ENCODE peak calls at places on chromosomes 5 and 9, in five cellular contexts. K, Q, V, U and A are unnamed samples.

GRCh38 chr5:59099270-59099994 is 516.6 kb downstream of the RAB3C start:
- DNase-seq in U (peak; percentile 86), K (no peak), Q (no peak), V (peak; percentile 84), A (peak; percentile 69)

GRCh38 chr9:127187231-127187956 is 65.0 kb upstream of the ANGPTL2 start:
- DNase-seq in Q (no peak), V (peak; percentile 99), U (peak; percentile 99), K (no peak), A (no peak)

GRCh38 chr5:56649569-56649968 is 165.8 kb upstream of the MAP3K1 start:
- DNase-seq in K (no peak), U (peak; percentile 57), V (peak; percentile 56), Q (no peak), A (no peak)

GRCh38 chr5:173902334-173902733 is 14.2 kb downstream of the CPEB4 start:
- DNase-seq in U (no peak), Q (no peak), K (no peak), V (no peak), A (no peak)

GRCh38 chr9:72579190-72579589 is 57.8 kb downstream of the TMC1 start:
- DNase-seq in V (peak; percentile 47), U (peak; percentile 70), Q (no peak), K (no peak), A (no peak)

GRCh38 chr5:91840412-91840811 is 457.3 kb upstream of the ARRDC3 start:
- DNase-seq in V (no peak), Q (no peak), U (no peak), K (no peak), A (no peak)

GRCh38 chr5:14577079-14577725 is 4.4 kb upstream of the OTULINL start:
- DNase-seq in V (no peak), K (no peak), Q (no peak), U (no peak), A (no peak)

GRCh38 chr9:122016789-122017188 is 76.3 kb downstream of the TTLL11 start:
- DNase-seq in U (no peak), Q (peak; percentile 63), V (no peak), K (no peak), A (no peak)

GRCh38 chr5:33049845-33050244 is 338.7 kb downstream of the NPR3 start:
- DNase-seq in K (no peak), Q (no peak), U (peak; percentile 95), V (peak; percentile 69), A (no peak)

GRCh38 chr9:97672403-97672802 is 24.7 kb downstream of the XPA start:
- DNase-seq in U (no peak), Q (no peak), V (no peak), K (no peak), A (no peak)

GRCh38 chr5:154813158-154813557 is 37.2 kb downstream of the FAXDC2 start:
- DNase-seq in Q (no peak), U (no peak), V (no peak), K (no peak), A (no peak)

GRCh38 chr5:154811239-154811638 is 39.2 kb downstream of the FAXDC2 start:
- DNase-seq in K (no peak), V (no peak), Q (no peak), U (no peak), A (no peak)

GRCh38 chr5:154815684-154816247 is 34.6 kb downstream of the FAXDC2 start:
- DNase-seq in U (no peak), K (no peak), Q (no peak), V (no peak), A (no peak)

GRCh38 chr5:154813736-154814135 is 36.7 kb downstream of the FAXDC2 start:
- DNase-seq in Q (no peak), U (no peak), V (no peak), K (peak; percentile 80), A (peak; percentile 56)

DNA sequence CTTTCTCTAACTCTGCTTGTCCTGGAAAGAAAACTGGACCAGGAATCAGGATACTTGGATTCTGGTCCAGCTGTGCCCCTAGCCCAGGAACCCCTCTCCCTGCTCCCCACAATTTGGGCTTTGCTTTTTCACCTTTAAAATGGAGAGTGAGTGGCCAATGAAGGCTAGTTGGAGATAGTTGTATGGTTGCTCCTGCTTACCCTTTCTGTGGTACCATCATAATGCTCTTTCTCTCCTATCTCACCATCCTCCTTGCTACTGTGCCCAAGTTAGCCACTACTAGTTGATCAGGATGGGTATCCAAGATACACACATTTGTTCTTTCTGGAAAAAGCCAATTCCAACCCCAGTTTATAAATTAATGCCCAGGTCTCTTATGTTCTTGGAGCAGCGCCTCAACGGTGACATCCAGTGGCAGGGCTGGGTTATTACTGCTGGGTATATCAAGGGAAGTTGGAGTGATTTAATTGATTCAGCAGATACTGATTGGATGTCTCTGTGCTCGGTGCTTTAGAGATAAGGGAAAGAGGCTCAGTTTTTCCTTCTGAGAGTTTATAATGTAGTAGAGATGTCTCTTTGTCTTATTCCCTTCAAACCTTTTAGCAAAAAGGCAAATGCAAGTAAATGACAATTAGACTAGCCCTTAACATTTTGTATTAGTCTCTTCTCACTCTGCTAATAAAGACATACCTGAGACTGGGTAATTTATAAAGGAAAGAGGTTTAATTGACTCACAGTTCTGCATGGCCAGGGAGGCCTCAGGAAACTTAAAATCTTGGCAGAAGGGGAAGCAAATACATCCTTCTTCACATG is 38.5 kb downstream of the FAXDC2 start:
- DNase-seq in V (peak; percentile 79), K (peak; percentile 71), U (peak; percentile 73), Q (peak; percentile 80), A (peak; percentile 76)
- H3K36me3 ChIP-seq in V (peaks cover 24% of the 10 kb centered on the region), K (peaks cover 22% of the 10 kb centered on the region), U (peaks cover 51% of the 10 kb centered on the region), Q (peaks cover 66% of the 10 kb centered on the region), A (peaks cover 80% of the 10 kb centered on the region)

GRCh38 chr9:80294318-80294717 is 722.6 kb downstream of the TLE4 start:
- DNase-seq in Q (no peak), K (no peak), U (no peak), V (no peak), A (no peak)
- H3K36me3 ChIP-seq in Q (no peaks in the 10 kb centered on the region), K (no peaks in the 10 kb centered on the region), U (no peaks in the 10 kb centered on the region), V (no peaks in the 10 kb centered on the region), A (no peaks in the 10 kb centered on the region)

GRCh38 chr5:154762261-154762660 is 7.1 kb downstream of the LARP1 start:
- DNase-seq in K (no peak), U (no peak), Q (no peak), V (no peak), A (no peak)
- H3K36me3 ChIP-seq in K (no peaks in the 10 kb centered on the region), U (no peaks in the 10 kb centered on the region), Q (peaks cover 9% of the 10 kb centered on the region), V (no peaks in the 10 kb centered on the region), A (no peaks in the 10 kb centered on the region)

DNA sequence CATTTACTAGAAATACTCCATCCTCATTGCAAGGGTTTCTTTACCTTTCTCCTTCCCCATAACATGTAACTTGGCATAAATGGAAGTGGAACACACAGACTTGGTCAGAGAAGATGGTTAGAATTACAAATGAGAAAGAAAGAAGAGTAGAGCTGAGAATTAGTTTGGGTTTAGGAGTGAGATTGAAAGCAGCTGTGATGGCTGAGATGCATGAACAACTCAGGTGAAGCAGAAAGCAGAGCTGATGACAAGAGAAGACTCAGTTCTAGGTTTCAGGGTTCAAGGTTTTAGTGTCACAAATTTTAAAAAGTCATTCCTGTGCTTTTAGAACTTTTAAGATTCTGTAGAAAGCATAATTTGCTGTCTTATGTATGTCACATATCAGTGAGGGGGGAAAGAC is 54.0 kb downstream of the TMEM161B start:
- DNase-seq in K (no peak), Q (no peak), V (no peak), U (no peak), A (no peak)
- H3K36me3 ChIP-seq in K (peaks cover 3% of the 10 kb centered on the region), Q (peaks cover 37% of the 10 kb centered on the region), V (no peaks in the 10 kb centered on the region), U (peaks cover 3% of the 10 kb centered on the region), A (peaks cover 48% of the 10 kb centered on the region)

GRCh38 chr5:107384256-107384655 is 286.5 kb downstream of the EFNA5 start:
- DNase-seq in V (no peak), U (no peak), Q (no peak), K (no peak), A (no peak)
- H3K36me3 ChIP-seq in V (no peaks in the 10 kb centered on the region), U (no peaks in the 10 kb centered on the region), Q (no peaks in the 10 kb centered on the region), K (no peaks in the 10 kb centered on the region), A (no peaks in the 10 kb centered on the region)

GRCh38 chr5:863244-863805 is 12.5 kb upstream of the ZDHHC11 start:
- DNase-seq in Q (no peak), U (no peak), K (no peak), V (no peak), A (no peak)
- H3K36me3 ChIP-seq in Q (peaks cover 3% of the 10 kb centered on the region), U (peaks cover 4% of the 10 kb centered on the region), K (peaks cover 28% of the 10 kb centered on the region), V (peaks cover 26% of the 10 kb centered on the region), A (peaks cover 51% of the 10 kb centered on the region)

GRCh38 chr5:180850434-180851078 is 10.5 kb downstream of the ZFP62 start:
- DNase-seq in U (no peak), Q (no peak), V (no peak), K (no peak), A (no peak)
- H3K36me3 ChIP-seq in U (peaks cover 37% of the 10 kb centered on the region), Q (peaks cover 90% of the 10 kb centered on the region), V (peaks cover 17% of the 10 kb centered on the region), K (peaks cover 32% of the 10 kb centered on the region), A (peaks cover 43% of the 10 kb centered on the region)

GRCh38 chr5:138833726-138834480 is 41.2 kb downstream of the LRRTM2 start:
- DNase-seq in U (no peak), K (no peak), Q (no peak), V (no peak), A (no peak)

GRCh38 chr5:138841531-138841930 is 33.6 kb downstream of the LRRTM2 start:
- DNase-seq in K (no peak), V (no peak), Q (no peak), U (no peak), A (no peak)

GRCh38 chr5:138840100-138840499 is 35.0 kb downstream of the LRRTM2 start:
- DNase-seq in Q (no peak), V (no peak), K (no peak), U (no peak), A (no peak)

GRCh38 chr5:138833095-138833494 is 42.0 kb downstream of the LRRTM2 start:
- DNase-seq in Q (no peak), V (no peak), K (no peak), U (no peak), A (no peak)

GRCh38 chr5:138837160-138837559 is 38.0 kb downstream of the LRRTM2 start:
- DNase-seq in U (no peak), Q (no peak), V (no peak), K (no peak), A (no peak)
- H3K36me3 ChIP-seq in U (peaks cover 3% of the 10 kb centered on the region), Q (no peaks in the 10 kb centered on the region), V (no peaks in the 10 kb centered on the region), K (no peaks in the 10 kb centered on the region), A (no peaks in the 10 kb centered on the region)

GRCh38 chr5:136979131-136979530 is 520.0 kb downstream of the SPOCK1 start:
- DNase-seq in Q (no peak), U (peak; percentile 6), V (no peak), K (no peak), A (no peak)
- H3K36me3 ChIP-seq in Q (no peaks in the 10 kb centered on the region), U (peaks cover 34% of the 10 kb centered on the region), V (no peaks in the 10 kb centered on the region), K (no peaks in the 10 kb centered on the region), A (no peaks in the 10 kb centered on the region)